ENCODE peak calls at places on chromosomes 12 and 14, in seven cellular contexts. O is Panc1, T is sigmoid colon, G is fibroblast of pulmonary artery, E is cardiac fibroblast, X is right atrium auricular region, Z is stomach. P is an unnamed sample.

GRCh38 chr12:79858518-79858917 is 76.4 kb downstream of the PPP1R12A start:
- DNase-seq in E (peak), O (no peak), G (peak), Z (no peak), T (no peak), X (no peak), P (peak)

GRCh38 chr12:113007166-113007565 is 28.8 kb downstream of the OAS2 start:
- DNase-seq in Z (no peak), X (no peak), E (peak), O (no peak), G (peak), T (no peak), P (peak)

GRCh38 chr14:62253931-62254330 is 491.7 kb downstream of the SNAPC1 start:
- DNase-seq in E (peak), X (no peak), O (no peak), Z (no peak), T (no peak), G (peak), P (no peak)

GRCh38 chr14:49977126-49977841 is 84.4 kb downstream of the ARF6 start:
- DNase-seq in E (no peak), G (no peak), O (no peak), T (no peak), X (no peak), Z (no peak), P (no peak)

GRCh38 chr14:38187475-38187874 is 20.2 kb upstream of the SSTR1 start:
- DNase-seq in O (no peak), Z (peak), X (no peak), E (no peak), G (no peak), T (no peak), P (no peak)

GRCh38 chr12:47147749-47148148 is 68.0 kb upstream of the AMIGO2 start:
- DNase-seq in O (no peak), T (no peak), E (no peak), X (no peak), G (no peak), Z (no peak), P (peak)

GRCh38 chr14:20427231-20428009 is 8.5 kb downstream of the KLHL33 start:
- DNase-seq in Z (no peak), O (no peak), E (peak), G (peak), X (no peak), T (no peak), P (peak)

GRCh38 chr14:65359503-65359902 is 53.0 kb upstream of the FUT8 start:
- DNase-seq in X (no peak), E (peak), G (peak), Z (no peak), O (no peak), T (no peak), P (peak)

GRCh38 chr14:68510201-68510600 is 282.7 kb downstream of the ZFP36L1 start:
- DNase-seq in G (peak), E (peak), X (peak), T (peak), Z (no peak), O (no peak), P (peak)

GRCh38 chr14:103519837-103520212 is 2.8 kb downstream of the CKB start:
- DNase-seq in Z (peak), T (peak), E (no peak), O (no peak), G (no peak), X (no peak), P (no peak)
- H3K4me3 ChIP-seq in Z (peak), T (peak), E (no peak), O (no peak), G (no peak), X (no peak), P (no peak)

GRCh38 chr12:110921262-110921661 is 883 bp upstream of the MYL2 start:
- DNase-seq in X (no peak), T (no peak), O (no peak), G (peak), E (peak), Z (no peak), P (no peak)
- TF ChIP-seq CTCF in X (no peak), T (no peak), O (no peak), G (no peak), E (no peak), Z (no peak), P (no peak)

GRCh38 chr12:105335856-105336255 is 5.4 kb downstream of the C12orf75 start:
- DNase-seq in E (no peak), O (no peak), Z (no peak), G (no peak), X (no peak), T (no peak), P (no peak)

GRCh38 chr12:105332925-105333324 is 2.4 kb downstream of the C12orf75 start:
- DNase-seq in E (no peak), Z (no peak), O (no peak), X (no peak), T (no peak), G (no peak), P (no peak)

GRCh38 chr12:105334568-105334967 is 4.1 kb downstream of the C12orf75 start:
- DNase-seq in T (no peak), Z (no peak), E (no peak), X (no peak), G (no peak), O (no peak), P (no peak)

GRCh38 chr12:105331805-105332251 is 1.3 kb downstream of the C12orf75 start:
- DNase-seq in G (no peak), O (no peak), Z (peak), E (no peak), T (no peak), X (no peak), P (no peak)

GRCh38 chr12:105334001-105334400 is 3.5 kb downstream of the C12orf75 start:
- DNase-seq in O (no peak), E (peak), G (peak), X (no peak), Z (no peak), T (no peak), P (peak)
- H3K4me3 ChIP-seq in O (no peak), E (no peak), G (no peak), X (no peak), Z (no peak), T (no peak), P (peak)

DNA sequence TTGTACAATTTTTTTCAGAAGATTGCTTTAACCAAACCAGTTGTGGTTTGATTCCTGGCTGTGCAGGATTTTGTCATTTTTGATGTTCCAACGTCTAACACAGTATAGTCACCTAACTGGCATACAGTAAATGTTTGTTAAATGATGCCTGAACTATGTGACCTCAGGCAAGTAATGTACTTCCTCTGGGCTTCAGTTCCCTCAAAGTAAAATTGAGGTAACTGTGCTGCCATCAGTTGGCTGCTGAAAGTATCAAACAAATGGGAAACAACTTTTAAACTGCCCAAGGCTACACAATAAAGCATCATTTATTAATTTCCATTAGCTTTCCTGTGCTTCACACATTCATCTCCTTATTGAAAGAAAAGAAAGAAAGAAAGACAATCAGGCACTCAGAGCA is 4.3 kb downstream of the TM7SF3 start:
- DNase-seq in T (no peak), X (no peak), Z (no peak), E (no peak), G (no peak), O (no peak), P (peak)
- TF ChIP-seq CTCF in T (no peak), X (no peak), Z (no peak), E (no peak), G (no peak), O (peak), P (no peak)

DNA sequence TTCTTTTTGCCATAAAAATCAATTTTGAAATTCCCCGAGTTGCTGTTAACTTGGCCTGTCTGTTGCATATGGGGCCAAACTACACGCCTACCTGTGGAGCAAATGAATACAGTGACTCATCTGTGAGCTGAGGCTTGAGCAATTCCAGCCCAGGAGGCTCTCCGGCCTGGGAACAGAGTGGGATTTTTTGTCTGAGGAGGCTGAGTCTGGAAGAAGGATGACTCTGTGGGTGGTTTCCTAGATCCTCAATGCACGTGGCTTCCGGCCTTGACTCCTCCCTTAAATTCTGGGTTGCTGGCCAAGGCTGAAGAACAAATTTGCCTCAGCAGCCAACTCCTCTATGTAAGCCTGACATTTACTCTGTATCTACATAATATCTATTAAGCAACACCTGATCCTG is 124.1 kb downstream of the SSPN start:
- DNase-seq in X (peak), Z (no peak), G (peak), T (peak), E (peak), O (no peak), P (peak)
- H3K4me3 ChIP-seq in X (no peak), Z (no peak), G (no peak), T (no peak), E (no peak), O (no peak), P (no peak)

GRCh38 chr14:102770147-102770909 is 6.9 kb upstream of the TRAF3 start:
- DNase-seq in E (no peak), X (no peak), Z (no peak), T (no peak), G (no peak), O (no peak), P (no peak)

GRCh38 chr14:102770910-102771543 is 6.2 kb upstream of the TRAF3 start:
- DNase-seq in E (no peak), Z (no peak), X (no peak), G (no peak), O (no peak), T (no peak), P (no peak)

GRCh38 chr14:102775855-102776760 is 1.1 kb upstream of the TRAF3 start:
- DNase-seq in G (peak), Z (peak), E (peak), T (no peak), O (no peak), X (no peak), P (peak)

GRCh38 chr14:102774391-102775153 is 2.7 kb upstream of the TRAF3 start:
- DNase-seq in X (peak), Z (peak), T (no peak), O (no peak), G (peak), E (peak), P (peak)

DNA sequence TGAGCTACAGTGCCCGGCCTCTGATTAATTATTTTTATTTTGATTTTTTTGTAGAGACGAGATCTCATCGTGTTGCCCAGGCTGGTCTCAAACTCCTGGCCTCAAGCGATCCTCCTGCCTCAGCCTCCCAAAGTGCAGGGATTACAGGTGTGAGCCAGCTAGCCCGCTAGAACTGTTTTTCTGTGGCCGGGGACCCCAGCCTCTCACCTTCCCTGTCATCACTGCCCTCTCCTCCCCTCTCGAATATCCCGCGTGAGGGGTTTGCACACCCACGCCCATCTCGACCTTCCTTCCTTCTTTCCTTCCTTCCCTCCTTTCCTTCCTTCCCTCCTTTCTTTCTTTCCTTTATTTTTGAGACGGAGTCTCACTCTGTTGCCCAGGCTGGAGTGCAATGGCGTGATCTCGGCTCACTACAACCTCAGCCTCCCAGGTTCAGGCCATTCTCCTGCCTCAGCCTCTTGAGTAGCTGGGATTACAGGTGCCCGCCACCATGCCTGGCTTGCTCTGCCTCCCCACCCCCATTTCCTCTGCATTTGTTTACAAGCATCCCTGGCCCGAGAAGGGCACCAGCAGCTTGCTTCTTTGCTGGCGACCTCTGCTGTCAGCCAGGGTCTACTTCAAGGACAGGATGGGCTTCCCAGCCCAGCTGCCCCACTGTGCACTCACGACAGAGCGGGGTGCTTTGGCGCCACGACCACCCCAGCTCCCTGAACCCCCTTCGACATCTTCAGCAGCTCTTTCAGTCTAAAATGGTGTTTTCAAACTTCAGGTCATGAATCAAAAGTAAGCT is 4.3 kb upstream of the TRAF3 start:
- DNase-seq in X (no peak), G (peak), O (no peak), E (peak), T (no peak), Z (no peak), P (no peak)
- TF ChIP-seq CTCF in X (no peak), G (peak), O (no peak), E (peak), T (no peak), Z (no peak), P (peak)

DNA sequence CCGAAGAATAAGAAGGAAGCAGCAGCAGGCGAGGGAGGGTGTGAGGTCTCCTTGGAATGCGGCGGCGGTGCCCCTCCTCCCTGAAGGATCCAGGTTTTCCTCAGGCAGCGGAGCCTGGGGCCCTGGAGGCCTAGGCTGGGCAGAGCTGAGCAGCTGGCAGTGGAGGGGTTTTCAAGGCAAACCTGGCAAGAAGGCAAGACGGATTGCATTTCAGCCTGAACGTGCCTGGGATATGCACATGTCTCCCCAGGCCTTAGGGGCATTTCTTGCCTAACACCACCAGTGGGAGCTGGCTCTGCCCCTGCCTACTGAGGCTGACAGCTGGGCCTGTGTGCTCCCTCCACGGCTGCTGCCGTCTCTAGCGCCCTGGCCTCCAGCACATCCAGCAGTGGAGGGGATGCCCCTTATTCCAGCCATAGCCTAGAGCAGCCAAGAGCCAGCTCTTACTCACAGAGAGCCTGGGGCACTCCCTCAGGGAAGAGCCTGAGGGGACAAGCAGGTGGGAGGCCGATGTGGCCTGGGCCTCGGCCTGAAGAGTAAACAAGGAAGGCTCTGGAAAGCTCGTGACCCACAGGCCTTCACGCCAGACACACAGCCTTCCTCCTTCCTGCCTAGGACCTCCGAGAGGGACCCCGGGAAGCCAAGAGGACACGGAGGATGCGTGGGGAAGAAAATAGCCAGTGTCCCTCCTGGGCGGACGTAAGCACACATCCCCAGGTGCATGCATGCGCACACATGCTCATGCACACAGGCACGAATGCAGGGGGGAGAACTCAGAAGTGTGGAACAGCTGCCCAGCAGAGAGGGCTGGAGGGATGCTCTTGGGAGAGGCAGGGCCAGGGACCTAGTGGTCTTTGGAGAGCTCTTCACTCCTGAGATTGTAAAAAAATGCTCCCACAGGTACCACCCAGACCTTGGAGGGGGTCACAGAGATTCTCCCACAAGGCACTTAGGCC is 23.0 kb upstream of the EIF2B2 start:
- DNase-seq in Z (no peak), T (no peak), G (peak), X (no peak), E (peak), O (no peak), P (peak)
- H3K4me3 ChIP-seq in Z (no peak), T (no peak), G (no peak), X (no peak), E (no peak), O (no peak), P (no peak)